ENCODE peak calls at places on chromosomes 11 and 22, in four cellular contexts. C, Y, T and W are unnamed samples.

GRCh38 chr11:130648601-130649000 is 200.2 kb downstream of the ADAMTS15 start:
- DNase-seq in T (no peak), C (no peak), Y (no peak), W (no peak)

GRCh38 chr22:47561766-47562165 is 799.3 kb downstream of the TBC1D22A start:
- DNase-seq in T (no peak), Y (no peak), C (no peak), W (no peak)

GRCh38 chr11:124746621-124747243 is 5.3 kb downstream of the VSIG2 start:
- DNase-seq in Y (peak; percentile 87), T (peak; percentile 79), C (peak; percentile 88), W (peak; percentile 95)

GRCh38 chr11:78957481-78958245 is 383.0 kb upstream of the NARS2 start:
- DNase-seq in T (no peak), Y (no peak), C (no peak), W (no peak)

GRCh38 chr11:11324090-11324489 is 29.0 kb downstream of the CSNK2A3 start:
- DNase-seq in T (no peak), C (no peak), Y (no peak), W (no peak)

GRCh38 chr11:96748639-96749370 is 359.0 kb downstream of the JRKL start:
- DNase-seq in Y (no peak), T (no peak), C (no peak), W (no peak)

GRCh38 chr11:102780491-102780918 is at the start of gene MMP10:
- DNase-seq in Y (no peak), C (peak; percentile 41), T (no peak), W (peak; percentile 62)

GRCh38 chr11:65053826-65054503 is 4.4 kb downstream of the NAALADL1 start:
- DNase-seq in T (no peak), Y (no peak), C (no peak), W (no peak)

GRCh38 chr11:93685196-93685595 is 23.7 kb downstream of the CEP295 start:
- DNase-seq in C (no peak), T (no peak), Y (no peak), W (no peak)

GRCh38 chr11:71188073-71188472 is 64.3 kb downstream of the SHANK2 start:
- DNase-seq in C (no peak), Y (no peak), T (no peak), W (no peak)

GRCh38 chr11:68373810-68374501 is 61.6 kb downstream of the LRP5 start:
- DNase-seq in T (no peak), C (no peak), Y (no peak), W (no peak)

GRCh38 chr11:116035972-116036371 is 531.8 kb upstream of the CADM1 start:
- DNase-seq in Y (peak; percentile 98), T (no peak), C (no peak), W (no peak)

GRCh38 chr11:134393638-134394037 is 18.4 kb downstream of the B3GAT1 start:
- DNase-seq in C (no peak), T (no peak), Y (no peak), W (no peak)

GRCh38 chr11:86592659-86593451 is 79.6 kb downstream of the ME3 start:
- DNase-seq in C (peak; percentile 65), T (peak; percentile 71), Y (peak; percentile 69), W (no peak)

GRCh38 chr11:122202951-122203456 is 87.0 kb upstream of the BLID start:
- DNase-seq in T (peak; percentile 1), C (peak; percentile 48), Y (peak; percentile 48), W (peak; percentile 81)

GRCh38 chr11:119935341-119935925 is 202.5 kb downstream of the TRIM29 start:
- DNase-seq in Y (no peak), T (no peak), C (no peak), W (no peak)

GRCh38 chr11:81700061-81700460 is 1033.6 kb downstream of the FAM181B start:
- DNase-seq in Y (no peak), T (no peak), C (no peak), W (no peak)

GRCh38 chr11:134333951-134334350 is 2.2 kb downstream of the GLB1L2 start:
- DNase-seq in C (no peak), T (no peak), Y (no peak), W (no peak)

GRCh38 chr11:116192509-116193206 is 580.1 kb downstream of the BUD13 start:
- DNase-seq in T (no peak), Y (no peak), C (no peak), W (no peak)

GRCh38 chr11:68150029-68150428 is 28.8 kb upstream of the CHKA start:
- DNase-seq in Y (no peak), T (no peak), C (no peak), W (no peak)

GRCh38 chr11:7890417-7891179 is 40.5 kb downstream of the OR10A6 start:
- DNase-seq in C (peak; percentile 84), Y (no peak), T (no peak), W (no peak)

GRCh38 chr11:132206993-132207392 is 836.6 kb downstream of the NTM start:
- DNase-seq in T (no peak), C (no peak), Y (no peak), W (no peak)

GRCh38 chr11:92954003-92954402 is 15.4 kb upstream of the MTNR1B start:
- DNase-seq in C (no peak), T (no peak), Y (no peak), W (no peak)

GRCh38 chr11:108220721-108221346 is 1.6 kb downstream of the NPAT start:
- DNase-seq in T (no peak), C (peak; percentile 55), Y (no peak), W (no peak)

GRCh38 chr11:105937738-105938137 is 84.3 kb downstream of the MSANTD4 start:
- DNase-seq in T (no peak), C (no peak), Y (no peak), W (no peak)

GRCh38 chr22:41589260-41589600 is 410 bp downstream of the PMM1 start:
- DNase-seq in C (peak; percentile 51), T (no peak), Y (peak; percentile 30), W (no peak)

GRCh38 chr22:48051796-48052620 is 1289.6 kb downstream of the TBC1D22A start:
- DNase-seq in C (no peak), T (no peak), Y (no peak), W (no peak)

GRCh38 chr11:86459682-86460460 is 85.2 kb downstream of the CCDC81 start:
- DNase-seq in C (no peak), Y (peak; percentile 16), T (no peak), W (peak; percentile 45)

GRCh38 chr22:20153945-20154344 is 3.1 kb upstream of the CCDC188 start:
- DNase-seq in T (no peak), Y (no peak), C (no peak), W (peak; percentile 62)

GRCh38 chr22:38755911-38756532 is at the start of gene SUN2:
- DNase-seq in C (peak; percentile 82), T (peak; percentile 96), Y (peak; percentile 70), W (peak; percentile 72)

GRCh38 chr22:40541300-40541699 is 95.2 kb downstream of the MRTFA start:
- DNase-seq in T (no peak), C (no peak), Y (peak; percentile 3), W (no peak)

GRCh38 chr11:104968856-104969776 is 742 bp upstream of the CASP4 start:
- DNase-seq in Y (no peak), C (no peak), T (no peak), W (peak; percentile 67)

GRCh38 chr22:25475554-25476022 is 88.9 kb upstream of the GRK3 start:
- DNase-seq in C (no peak), Y (peak; percentile 72), T (no peak), W (no peak)

GRCh38 chr11:130001491-130002351 is 914 bp downstream of the PRDM10 start:
- DNase-seq in T (peak; percentile 41), Y (peak; percentile 34), C (peak; percentile 52), W (peak; percentile 48)

GRCh38 chr11:65524747-65525658 is at the start of gene SCYL1:
- DNase-seq in T (peak; percentile 77), C (peak; percentile 67), Y (peak; percentile 60), W (peak; percentile 78)

GRCh38 chr22:26975381-26975780 is 318.0 kb downstream of the MIAT start:
- DNase-seq in Y (no peak), T (no peak), C (no peak), W (no peak)

GRCh38 chr22:46584081-46584903 is 35.9 kb upstream of the GRAMD4 start:
- DNase-seq in Y (no peak), C (no peak), T (no peak), W (peak; percentile 35)

GRCh38 chr11:59106363-59107336 is at the start of gene FAM111B:
- DNase-seq in C (peak; percentile 95), T (peak; percentile 49), Y (peak; percentile 90), W (peak; percentile 94)

GRCh38 chr11:83836883-83837654 is 550.9 kb upstream of the CCDC90B start:
- DNase-seq in C (peak; percentile 77), Y (peak; percentile 31), T (no peak), W (peak; percentile 79)